ENCODE peak calls at places on chromosome 10, in six cellular contexts. G is GM12878, E is HCT116, K is NT2/D1, X is H1, A is K562. I is an unnamed sample.
A peak's percentile ranks its signal among the peaks of the same experiment; 100 is the strongest.

GRCh38 chr10:71467161-71467560 is 70.4 kb downstream of the CDH23 start:
- DNase-seq in G (no peak), A (no peak), K (no peak), E (no peak), X (no peak), I (no peak)

GRCh38 chr10:128047991-128048826 is 78.0 kb downstream of the MKI67 start:
- DNase-seq in E (no peak), A (no peak), X (no peak), K (no peak), G (no peak), I (peak; percentile 45)

GRCh38 chr10:69438531-69439349 is 12.5 kb upstream of the TSPAN15 start:
- DNase-seq in G (no peak), K (no peak), X (no peak), E (peak; percentile 42), A (no peak), I (no peak)

GRCh38 chr10:82277591-82277990 is 402.6 kb downstream of the NRG3 start:
- DNase-seq in A (no peak), E (no peak), K (no peak), G (no peak), X (no peak), I (no peak)

GRCh38 chr10:88991161-88991899 is 732 bp downstream of the FAS start:
- DNase-seq in A (peak; percentile 12), X (peak; percentile 50), E (peak; percentile 35), K (no peak), G (no peak), I (peak; percentile 54)

GRCh38 chr10:128324058-128324457 is 197.8 kb upstream of the MKI67 start:
- DNase-seq in K (peak; percentile 27), A (peak; percentile 24), E (no peak), G (no peak), X (peak; percentile 63), I (peak; percentile 18)

GRCh38 chr10:72615985-72616384 is 9.9 kb downstream of the MICU1 start:
- DNase-seq in K (no peak), X (no peak), G (no peak), A (no peak), E (no peak), I (no peak)

GRCh38 chr10:75788394-75789205 is 357.2 kb downstream of the LRMDA start:
- DNase-seq in G (no peak), K (no peak), X (no peak), A (no peak), E (no peak), I (peak; percentile 94)

GRCh38 chr10:60848126-60848525 is 69.8 kb downstream of the CDK1 start:
- DNase-seq in K (no peak), A (no peak), X (no peak), G (no peak), E (no peak), I (no peak)

GRCh38 chr10:69792361-69792760 is 9.3 kb upstream of the COL13A1 start:
- DNase-seq in X (no peak), K (no peak), A (no peak), E (no peak), G (no peak), I (no peak)

GRCh38 chr10:25820496-25821415 is 113.3 kb upstream of the MYO3A start:
- DNase-seq in G (no peak), X (no peak), A (no peak), K (no peak), E (no peak), I (no peak)

GRCh38 chr10:63681965-63682704 is 160.9 kb downstream of the REEP3 start:
- DNase-seq in K (no peak), E (no peak), X (no peak), G (no peak), A (no peak), I (no peak)

GRCh38 chr10:16967866-16968721 is 150.9 kb upstream of the RSU1 start:
- DNase-seq in K (peak; percentile 60), X (no peak), E (peak; percentile 8), A (no peak), G (no peak), I (peak; percentile 40)

GRCh38 chr10:117736655-117737054 is 194.1 kb downstream of the EMX2 start:
- DNase-seq in X (no peak), K (no peak), G (no peak), E (peak; percentile 34), A (no peak), I (peak; percentile 4)
- TF ChIP-seq ZNF274 in X (no peak), K (no peak), G (no peak), E (no peak), A (no peak), I (no peak)

DNA sequence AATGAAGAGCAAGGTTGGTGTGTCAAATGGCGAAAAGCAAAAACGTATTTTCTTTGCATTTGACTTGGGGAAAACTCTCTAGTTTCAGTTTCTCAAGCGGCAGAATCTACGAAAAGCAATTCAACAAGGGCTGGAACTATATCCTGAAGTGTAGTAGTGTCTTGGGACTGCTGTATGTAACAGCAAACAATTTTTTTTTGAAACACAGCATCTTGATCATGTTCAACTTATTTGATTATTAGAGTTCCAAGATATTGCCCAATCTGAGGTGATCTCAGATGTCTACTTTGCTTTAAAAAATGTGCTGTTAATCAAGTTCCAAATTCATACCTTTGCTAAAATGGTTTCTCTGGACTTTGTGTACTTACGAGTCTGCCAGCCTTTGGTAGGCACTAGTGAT is 120.6 kb downstream of the ZWINT start:
- DNase-seq in G (no peak), E (no peak), X (no peak), K (no peak), A (no peak), I (no peak)
- TF ChIP-seq ZNF274 in G (no peak), E (no peak), X (no peak), K (no peak), A (no peak), I (no peak)

DNA sequence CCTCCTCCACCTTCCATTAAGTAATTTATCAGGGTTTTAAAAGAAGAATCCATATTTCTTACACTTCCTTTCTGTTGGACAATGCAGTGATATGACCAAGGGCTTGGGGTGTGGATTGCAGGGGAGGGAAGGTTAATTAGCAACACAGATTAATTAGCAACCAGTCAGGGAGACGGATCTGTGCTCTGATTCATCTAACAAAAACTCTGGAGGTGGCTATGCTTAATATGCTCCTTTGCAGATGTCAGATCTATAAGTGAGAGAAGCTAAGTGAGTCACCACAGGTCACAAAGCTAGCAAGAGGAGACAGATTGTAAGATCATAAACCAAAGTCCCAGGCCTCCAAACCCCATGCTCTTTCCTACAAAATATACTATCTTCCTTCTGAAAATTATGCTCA is 178.8 kb upstream of the ITGB1 start:
- DNase-seq in A (no peak), K (no peak), X (no peak), E (peak; percentile 68), G (no peak), I (no peak)
- TF ChIP-seq ZNF274 in A (no peak), K (no peak), X (no peak), E (no peak), G (no peak), I (no peak)

DNA sequence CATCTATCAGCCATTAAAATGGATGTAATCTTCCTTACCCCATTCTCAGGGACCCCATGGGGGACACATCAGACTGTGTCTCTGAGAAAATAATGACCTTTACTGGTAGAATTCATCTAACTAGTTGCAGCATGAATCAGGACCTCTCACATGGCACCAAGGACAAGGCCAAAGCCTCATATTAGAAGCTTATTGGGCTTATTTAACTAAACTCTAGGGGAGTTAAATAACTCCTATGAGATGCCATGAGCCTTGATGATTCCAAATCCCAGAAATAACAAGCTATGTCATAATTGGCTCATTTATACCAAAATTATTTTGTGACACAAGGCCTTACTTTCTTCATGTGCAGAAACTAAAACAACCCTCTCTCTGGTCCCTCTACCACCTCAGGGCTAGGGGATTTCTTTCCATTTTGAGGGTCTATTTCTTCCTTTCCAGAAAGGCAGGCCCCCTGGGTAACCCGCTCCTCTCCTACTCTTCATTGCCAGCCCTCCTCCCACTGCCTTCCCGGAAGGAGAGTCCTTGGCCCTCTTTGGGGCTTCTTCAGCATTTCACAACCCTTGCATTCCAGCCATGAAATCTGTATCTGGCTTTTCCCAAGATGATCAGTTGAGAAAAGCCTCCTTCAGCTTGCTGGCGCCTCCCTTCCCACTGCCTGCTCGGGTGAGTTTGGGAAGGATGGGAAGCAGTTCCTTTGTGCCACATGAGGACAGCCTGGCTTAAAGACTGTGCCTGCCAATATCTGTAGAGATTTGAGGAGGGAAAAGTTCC is 41.8 kb upstream of the TRIM8 start:
- DNase-seq in G (no peak), K (no peak), E (no peak), A (no peak), X (no peak), I (no peak)
- TF ChIP-seq ZNF274 in G (no peak), K (no peak), E (no peak), A (no peak), X (no peak), I (no peak)

GRCh38 chr10:59234814-59235429 is 58.5 kb downstream of the PHYHIPL start:
- DNase-seq in E (peak; percentile 44), G (no peak), A (no peak), K (peak; percentile 16), X (no peak), I (no peak)
- TF ChIP-seq ZNF274 in E (no peak), G (no peak), A (no peak), K (no peak), X (no peak), I (no peak)

GRCh38 chr10:6201511-6201975 is 1.2 kb upstream of the PFKFB3 start:
- DNase-seq in X (peak; percentile 67), E (no peak), G (peak; percentile 63), A (peak; percentile 51), K (no peak), I (peak; percentile 39)

GRCh38 chr10:6202098-6202683 is 541 bp upstream of the PFKFB3 start:
- DNase-seq in A (peak; percentile 26), G (no peak), K (no peak), E (no peak), X (peak; percentile 52), I (no peak)

GRCh38 chr10:6199131-6199733 is 3.5 kb upstream of the PFKFB3 start:
- DNase-seq in K (no peak), X (no peak), E (no peak), A (no peak), G (no peak), I (no peak)

GRCh38 chr10:6202684-6203330 is at the start of gene PFKFB3:
- DNase-seq in A (peak; percentile 95), X (peak; percentile 99), E (peak; percentile 71), G (peak; percentile 59), K (peak; percentile 84), I (peak; percentile 81)

GRCh38 chr10:6200588-6201510 is 1.9 kb upstream of the PFKFB3 start:
- DNase-seq in G (no peak), K (no peak), E (no peak), X (peak; percentile 62), A (peak; percentile 30), I (peak; percentile 56)
- TF ChIP-seq ZNF274 in G (no peak), K (no peak), E (no peak), X (no peak), A (no peak), I (no peak)

DNA sequence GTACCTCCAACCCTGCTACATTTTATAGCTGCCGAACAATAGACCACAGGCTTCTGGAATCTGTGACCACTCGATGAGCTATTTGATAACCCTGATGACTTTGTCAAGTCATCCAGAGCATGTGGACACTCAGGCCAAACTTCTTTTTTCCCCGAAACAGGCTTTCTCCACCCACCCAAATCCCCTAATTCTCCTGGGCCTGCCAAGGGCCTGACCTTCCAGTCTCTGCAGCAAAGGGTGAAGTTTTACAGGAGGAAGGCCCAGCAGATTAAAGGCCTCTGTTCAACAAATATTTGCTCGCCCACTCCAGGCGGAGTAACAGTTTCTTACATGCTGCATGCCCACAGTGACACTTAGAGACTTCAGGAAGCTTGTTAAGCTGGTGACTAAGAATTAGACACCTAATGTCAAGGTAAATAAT is 2.0 kb downstream of the JCAD start:
- DNase-seq in E (peak; percentile 79), G (no peak), A (no peak), K (no peak), X (no peak), I (no peak)
- TF ChIP-seq ZNF274 in E (no peak), G (no peak), A (no peak), K (no peak), X (no peak), I (no peak)

GRCh38 chr10:125089486-125089885 is 70.9 kb downstream of the CTBP2 start:
- DNase-seq in G (no peak), E (no peak), K (no peak), X (no peak), A (no peak), I (no peak)
- TF ChIP-seq ZNF274 in G (no peak), E (no peak), K (no peak), X (no peak), A (no peak), I (no peak)